ENCODE peak calls at places on chromosomes 7 and 10, in six cellular contexts. U is heart right ventricle; E is HCT116; C is left lung; A is effector memory CD4-positive, alpha-beta T cell; G is CD4-positive, alpha-beta T cell. M is an unnamed sample.

GRCh38 chr10:97659589-97659988 is 19.1 kb downstream of the PI4K2A start:
- DNase-seq in U (no peak), E (no peak), A (no peak), C (no peak), G (no peak), M (no peak)

GRCh38 chr10:69123306-69123746 is 652 bp upstream of the VPS26A start:
- DNase-seq in A (no peak), E (peak), C (peak), U (no peak), G (no peak), M (no peak)

GRCh38 chr10:124184208-124184820 is 90.9 kb upstream of the CHST15 start:
- DNase-seq in U (no peak), A (no peak), G (no peak), E (no peak), C (no peak), M (no peak)

GRCh38 chr10:33237736-33238624 is 96.5 kb downstream of the NRP1 start:
- DNase-seq in G (no peak), C (no peak), A (no peak), E (peak), U (no peak), M (peak)

GRCh38 chr7:32462966-32463365 is 27.2 kb downstream of the LSM5 start:
- DNase-seq in A (no peak), C (no peak), G (no peak), E (no peak), U (no peak), M (no peak)

GRCh38 chr10:49089789-49090595 is 25.3 kb downstream of the VSTM4 start:
- DNase-seq in A (no peak), E (no peak), U (no peak), G (no peak), C (no peak), M (no peak)

GRCh38 chr10:14186245-14186644 is 144.5 kb downstream of the FRMD4A start:
- DNase-seq in U (no peak), E (no peak), C (no peak), A (no peak), G (no peak), M (no peak)

GRCh38 chr10:13219685-13220670 is 14.2 kb downstream of the UCMA start:
- DNase-seq in U (no peak), E (peak), C (no peak), G (no peak), A (no peak), M (no peak)

GRCh38 chr10:117647306-117647705 is 104.8 kb downstream of the EMX2 start:
- DNase-seq in A (no peak), G (no peak), E (no peak), C (no peak), U (no peak), M (no peak)

GRCh38 chr7:45198986-45199385 is 41.4 kb downstream of the RAMP3 start:
- DNase-seq in E (no peak), U (no peak), C (no peak), A (no peak), G (no peak), M (no peak)

GRCh38 chr10:51960494-51960895 is 261.1 kb upstream of the CSTF2T start:
- DNase-seq in A (no peak), U (no peak), G (no peak), E (peak), C (no peak), M (no peak)

GRCh38 chr7:109476409-109476808 is 906.7 kb downstream of the DNAJB9 start:
- DNase-seq in E (no peak), C (no peak), G (no peak), A (no peak), U (no peak), M (no peak)

GRCh38 chr7:66627876-66628360 is 763 bp upstream of the KCTD7 start:
- DNase-seq in E (no peak), C (no peak), U (no peak), A (no peak), G (no peak), M (no peak)

GRCh38 chr10:128036746-128037542 is 89.3 kb downstream of the MKI67 start:
- DNase-seq in E (peak), G (no peak), C (no peak), U (no peak), A (no peak), M (no peak)

GRCh38 chr7:36084485-36085091 is 68.5 kb upstream of the EEPD1 start:
- DNase-seq in C (peak), G (no peak), U (peak), A (no peak), E (peak), M (no peak)

GRCh38 chr7:16741676-16742075 is 11.9 kb upstream of the TSPAN13 start:
- DNase-seq in A (no peak), G (no peak), C (no peak), E (no peak), U (no peak), M (no peak)

DNA sequence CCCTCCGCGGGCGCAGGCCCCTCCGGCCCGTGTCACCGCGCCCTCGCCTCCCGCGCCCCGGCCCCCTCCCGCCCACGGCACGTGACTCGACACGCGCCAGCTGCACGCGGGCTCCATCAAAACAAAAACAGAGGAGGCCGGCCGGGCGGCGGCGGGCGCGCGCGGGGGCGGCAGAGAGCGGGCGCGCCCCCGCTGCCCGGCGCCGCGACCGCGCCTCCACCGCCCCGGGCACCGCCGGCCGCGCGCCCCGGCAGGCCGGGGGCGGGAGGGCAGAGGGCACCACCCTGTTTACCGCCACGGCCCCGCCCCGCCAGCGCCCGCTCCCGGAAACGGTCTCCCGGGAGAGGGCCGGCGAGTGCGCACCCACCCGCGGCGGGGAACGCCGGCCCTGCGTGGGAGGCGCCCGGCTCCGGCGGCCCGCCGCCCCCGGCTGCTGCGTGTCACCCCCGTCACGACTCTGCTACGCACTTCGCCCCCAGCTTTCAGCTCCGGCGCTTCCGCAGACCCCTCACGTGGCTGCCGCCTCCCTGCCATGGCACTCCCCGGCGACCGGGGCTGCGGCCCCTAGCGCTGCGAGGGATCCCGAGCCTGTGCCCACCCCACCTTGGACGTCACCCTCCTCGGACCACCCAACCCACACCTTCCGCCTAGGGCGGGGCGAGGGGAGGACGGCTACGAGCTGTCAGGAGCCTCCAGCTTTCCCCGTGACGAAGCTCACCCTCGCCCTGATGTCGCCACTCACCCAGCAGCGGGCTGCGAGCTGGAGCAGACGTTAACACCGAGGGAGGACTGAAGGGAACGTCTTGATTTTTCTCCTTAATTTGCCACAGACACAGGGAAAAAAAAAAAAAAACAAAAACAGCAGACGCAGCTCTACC is 221.6 kb upstream of the MKLN1 start:
- DNase-seq in G (peak), C (peak), U (peak), E (no peak), A (peak), M (no peak)
- H3K27ac ChIP-seq in G (peak), C (peak), U (peak), E (peak), A (peak), M (peak)

DNA sequence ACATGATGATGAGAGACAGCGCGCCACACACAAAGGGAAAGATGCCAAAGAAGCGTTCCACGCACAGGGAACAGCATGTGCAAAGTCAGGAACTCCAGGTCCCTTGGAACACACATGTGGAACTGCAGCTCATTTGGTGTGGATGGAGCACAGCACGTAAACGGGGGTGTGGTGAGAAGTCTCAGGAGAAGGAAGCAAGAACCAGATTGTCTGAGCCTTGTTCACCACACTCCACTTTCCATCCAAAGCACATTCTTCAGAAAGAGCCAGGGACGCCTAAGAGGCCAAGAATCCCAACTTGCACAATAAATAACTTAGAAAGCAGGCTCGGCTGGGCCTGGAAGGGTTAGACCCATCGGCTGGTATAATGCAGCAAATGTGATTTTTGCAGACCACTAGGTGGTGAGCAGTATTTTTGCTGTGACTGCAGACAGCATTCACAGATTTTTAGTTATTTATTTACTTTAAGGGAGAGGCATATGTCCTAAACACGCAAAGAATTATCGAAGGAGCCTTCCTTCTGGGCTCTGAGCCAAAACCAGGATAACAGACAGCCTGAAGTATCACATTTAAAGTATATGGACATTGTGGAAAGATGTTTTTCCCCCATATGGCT is 27.9 kb upstream of the ASCC1 start:
- DNase-seq in E (no peak), G (no peak), C (peak), U (peak), A (no peak), M (no peak)
- H3K27ac ChIP-seq in E (no peak), G (no peak), C (peak), U (peak), A (no peak), M (peak)

GRCh38 chr7:128745706-128746105 is 6.5 kb downstream of the CALU start:
- DNase-seq in C (no peak), A (no peak), U (no peak), E (no peak), G (no peak), M (no peak)
- H3K27ac ChIP-seq in C (no peak), A (no peak), U (no peak), E (no peak), G (no peak), M (no peak)

GRCh38 chr7:26399309-26399610 is 107.6 kb downstream of the SNX10 start:
- DNase-seq in U (peak), A (no peak), G (no peak), C (peak), E (no peak), M (no peak)

GRCh38 chr7:26397326-26397725 is 105.7 kb downstream of the SNX10 start:
- DNase-seq in C (no peak), G (no peak), U (no peak), E (no peak), A (no peak), M (no peak)

GRCh38 chr7:26398436-26399308 is 107.0 kb downstream of the SNX10 start:
- DNase-seq in E (no peak), C (peak), G (no peak), U (peak), A (no peak), M (peak)

GRCh38 chr7:26399747-26400146 is 108.1 kb downstream of the SNX10 start:
- DNase-seq in G (no peak), E (no peak), U (no peak), C (no peak), A (no peak), M (no peak)

GRCh38 chr7:26397786-26398435 is 106.2 kb downstream of the SNX10 start:
- DNase-seq in A (no peak), U (peak), C (no peak), E (no peak), G (no peak), M (no peak)
- H3K27ac ChIP-seq in A (no peak), U (peak), C (peak), E (no peak), G (no peak), M (no peak)

GRCh38 chr7:75996476-75996875 is 2.1 kb upstream of the TMEM120A start:
- DNase-seq in U (no peak), C (no peak), E (no peak), G (no peak), A (no peak), M (no peak)
- H3K27ac ChIP-seq in U (no peak), C (peak), E (no peak), G (no peak), A (no peak), M (no peak)

GRCh38 chr10:62794306-62794705 is 10.2 kb upstream of the ADO start:
- DNase-seq in C (no peak), E (no peak), G (no peak), U (no peak), A (no peak), M (no peak)

GRCh38 chr10:62792261-62792660 is 12.3 kb upstream of the ADO start:
- DNase-seq in C (no peak), A (no peak), G (no peak), U (no peak), E (no peak), M (no peak)

GRCh38 chr10:62795750-62796149 is 8.8 kb upstream of the ADO start:
- DNase-seq in E (no peak), U (no peak), G (no peak), C (no peak), A (no peak), M (no peak)

GRCh38 chr10:62790571-62790970 is 13.9 kb upstream of the ADO start:
- DNase-seq in G (no peak), U (no peak), E (no peak), A (no peak), C (no peak), M (no peak)

GRCh38 chr10:62795093-62795492 is 9.4 kb upstream of the ADO start:
- DNase-seq in E (no peak), U (no peak), G (no peak), C (no peak), A (no peak), M (no peak)
- H3K27ac ChIP-seq in E (no peak), U (peak), G (no peak), C (no peak), A (no peak), M (no peak)

GRCh38 chr7:100247152-100247757 is 27.5 kb downstream of the PVRIG start:
- DNase-seq in E (peak), U (no peak), A (no peak), C (peak), G (no peak), M (peak)

GRCh38 chr7:100248483-100248882 is 28.7 kb downstream of the PVRIG start:
- DNase-seq in E (no peak), U (no peak), C (no peak), A (no peak), G (no peak), M (no peak)
- H3K27ac ChIP-seq in E (peak), U (no peak), C (no peak), A (no peak), G (no peak), M (no peak)

M was measured in epithelial cell of prostate.